ENCODE peak calls at places on chromosome 12, in seven cellular contexts. B is naive thymus-derived CD4-positive, alpha-beta T cell; O is germinal center; D is mucosa of gallbladder; Y is NCI-H1092; K is putamen; A is aorta. I is an unnamed sample.

GRCh38 chr12:27838543-27838942 is 58.5 kb upstream of the MANSC4 start:
- DNase-seq in A (no peak), K (no peak), Y (no peak), B (no peak), D (no peak), O (no peak), I (no peak)

GRCh38 chr12:45895961-45896360 is 94.4 kb downstream of the SCAF11 start:
- DNase-seq in B (no peak), O (no peak), Y (no peak), D (no peak), K (no peak), A (no peak), I (no peak)

GRCh38 chr12:17511369-17511768 is 578.6 kb downstream of the RERGL start:
- DNase-seq in Y (no peak), O (no peak), B (no peak), D (no peak), A (no peak), K (no peak), I (no peak)

GRCh38 chr12:120321382-120322202 is 6.0 kb downstream of the PLA2G1B start:
- DNase-seq in A (no peak), K (no peak), Y (no peak), B (no peak), D (peak; percentile 59), O (no peak), I (no peak)

GRCh38 chr12:50102648-50103309 is 1.0 kb upstream of the GPD1 start:
- DNase-seq in O (no peak), K (no peak), D (no peak), A (no peak), B (no peak), Y (no peak), I (no peak)

GRCh38 chr12:49893753-49894752 is 9.6 kb downstream of the FAIM2 start:
- DNase-seq in D (peak; percentile 64), A (no peak), K (no peak), B (no peak), Y (no peak), O (no peak), I (peak; percentile 19)

GRCh38 chr12:49322367-49322707 is 718 bp upstream of the TROAP start:
- DNase-seq in B (no peak), A (no peak), K (no peak), O (no peak), Y (no peak), D (no peak), I (no peak)

GRCh38 chr12:133081408-133081806 is 684 bp downstream of the ZNF140 start:
- DNase-seq in O (no peak), A (no peak), D (no peak), K (no peak), Y (no peak), B (no peak), I (peak; percentile 16)

GRCh38 chr12:14167005-14167628 is 185.7 kb upstream of the GRIN2B start:
- DNase-seq in A (no peak), D (peak; percentile 55), K (peak; percentile 85), Y (peak; percentile 36), B (peak; percentile 27), O (peak; percentile 69), I (no peak)

GRCh38 chr12:43550831-43551270 is 1.2 kb downstream of the ADAMTS20 start:
- DNase-seq in B (no peak), O (no peak), D (no peak), K (no peak), Y (no peak), A (no peak), I (no peak)

GRCh38 chr12:107105410-107105703 is 12.0 kb upstream of the CRY1 start:
- DNase-seq in O (no peak), Y (no peak), A (no peak), K (no peak), D (no peak), B (no peak), I (no peak)

GRCh38 chr12:120342567-120343537 is 15.3 kb upstream of the PLA2G1B start:
- DNase-seq in B (no peak), D (no peak), Y (no peak), O (no peak), K (no peak), A (no peak), I (no peak)

GRCh38 chr12:11727133-11727664 is 77.7 kb downstream of the ETV6 start:
- DNase-seq in B (peak; percentile 71), D (no peak), Y (no peak), O (no peak), K (no peak), A (no peak), I (peak; percentile 74)

I was measured in GM06990.